ENCODE peak calls at places on chromosomes 6 and 20, in ten cellular contexts. X is A549, D is HCT116, R is GM12878, M is WTC11, W is K562, S is SK-N-SH, Q is HepG2, V is H1, O is endothelial cell of umbilical vein. G is an unnamed sample.

GRCh38 chr6:2259002-2259494 is 13.6 kb upstream of the GMDS start:
- DNase-seq in X (no peak), V (no peak), R (no peak), O (no peak), Q (peak), S (no peak), M (no peak), D (no peak), W (no peak), G (no peak)

GRCh38 chr6:168822376-168822775 is 381.4 kb downstream of the SMOC2 start:
- DNase-seq in S (no peak), D (no peak), X (no peak), R (no peak), M (no peak), V (no peak), O (no peak), W (no peak), Q (no peak), G (no peak)

GRCh38 chr6:167762259-167762962 is 64.3 kb upstream of the AFDN start:
- DNase-seq in S (no peak), D (no peak), O (no peak), W (no peak), Q (peak), M (no peak), V (no peak), X (no peak), R (no peak), G (no peak)

GRCh38 chr6:108897371-108897770 is 49.1 kb downstream of the ARMC2 start:
- DNase-seq in M (no peak), O (peak), Q (no peak), R (no peak), W (no peak), X (no peak), S (no peak), V (no peak), D (peak), G (no peak)

GRCh38 chr6:113856571-113857564 is at the start of gene MARCKS:
- DNase-seq in X (peak), D (peak), O (peak), W (peak), M (peak), S (peak), Q (peak), V (no peak), R (no peak), G (peak)

GRCh38 chr6:38824243-38824894 is 109.3 kb downstream of the DNAH8 start:
- DNase-seq in D (no peak), O (no peak), R (no peak), Q (no peak), X (no peak), S (no peak), W (no peak), V (no peak), M (no peak), G (no peak)

GRCh38 chr6:110554966-110555460 is 78.6 kb upstream of the SLC22A16 start:
- DNase-seq in R (no peak), Q (peak), O (no peak), W (no peak), V (no peak), S (no peak), M (no peak), D (no peak), X (no peak), G (no peak)

GRCh38 chr20:57410398-57411323 is 19.5 kb downstream of the RBM38 start:
- DNase-seq in Q (no peak), M (no peak), V (no peak), D (no peak), R (no peak), O (no peak), X (no peak), W (no peak), S (no peak), G (no peak)

GRCh38 chr6:4012826-4013225 is 66.1 kb downstream of the FAM217A start:
- DNase-seq in V (no peak), O (no peak), Q (no peak), R (no peak), W (no peak), M (no peak), X (no peak), S (no peak), D (no peak), G (no peak)

GRCh38 chr20:45888681-45889080 is 1.3 kb upstream of the SPATA25 start:
- DNase-seq in S (no peak), R (no peak), Q (no peak), D (no peak), M (no peak), X (no peak), V (no peak), O (no peak), W (no peak), G (no peak)

GRCh38 chr6:55578537-55579363 is at the start of gene HMGCLL1:
- DNase-seq in D (no peak), S (peak), V (peak), M (peak), Q (no peak), O (peak), R (no peak), W (no peak), X (peak), G (no peak)

GRCh38 chr20:14925286-14925685 is 587.9 kb upstream of the FLRT3 start:
- DNase-seq in Q (no peak), X (no peak), O (peak), R (no peak), V (no peak), D (no peak), S (no peak), M (no peak), W (no peak), G (no peak)

GRCh38 chr6:142332393-142333080 is 30.7 kb downstream of the ADGRG6 start:
- DNase-seq in S (no peak), X (no peak), M (no peak), W (no peak), O (peak), R (no peak), Q (no peak), V (no peak), D (no peak), G (no peak)

GRCh38 chr20:44955270-44955669 is 4.9 kb downstream of the TOMM34 start:
- DNase-seq in M (no peak), V (no peak), R (no peak), X (no peak), D (no peak), O (no peak), W (no peak), Q (no peak), S (no peak), G (no peak)

GRCh38 chr6:41758641-41759035 is 11.4 kb upstream of the PGC start:
- DNase-seq in M (no peak), W (no peak), S (no peak), V (no peak), R (no peak), O (no peak), D (no peak), X (no peak), Q (no peak), G (no peak)

GRCh38 chr6:159969921-159970320 is 1.0 kb downstream of the IGF2R start:
- DNase-seq in S (peak), R (no peak), W (peak), O (peak), X (peak), M (peak), V (no peak), D (peak), Q (peak), G (peak)

GRCh38 chr20:44714701-44715494 is at the start of gene CCN5:
- DNase-seq in S (peak), O (peak), D (peak), M (no peak), R (no peak), X (peak), W (peak), Q (peak), V (no peak), G (peak)

GRCh38 chr6:135018057-135018456 is 36.6 kb downstream of the HBS1L start:
- DNase-seq in S (no peak), R (no peak), X (no peak), D (no peak), W (no peak), M (no peak), O (no peak), V (no peak), Q (no peak), G (no peak)

GRCh38 chr6:116512709-116513108 is 1.3 kb downstream of the CALHM5 start:
- DNase-seq in R (no peak), Q (no peak), M (no peak), D (no peak), V (no peak), X (no peak), W (no peak), S (no peak), O (peak), G (no peak)

GRCh38 chr6:170024940-170025339 is 265.9 kb downstream of the DLL1 start:
- DNase-seq in R (no peak), O (no peak), S (peak), D (no peak), M (no peak), X (no peak), W (no peak), Q (no peak), V (no peak), G (no peak)

GRCh38 chr6:137277971-137278602 is 58.9 kb upstream of the IFNGR1 start:
- DNase-seq in O (peak), D (peak), Q (peak), S (no peak), W (no peak), M (peak), V (peak), R (no peak), X (peak), G (no peak)
- TF ChIP-seq MAX in O (no peak), D (peak), Q (no peak), S (no peak), W (no peak), M (no peak), V (no peak), R (no peak), X (no peak), G (no peak)

DNA sequence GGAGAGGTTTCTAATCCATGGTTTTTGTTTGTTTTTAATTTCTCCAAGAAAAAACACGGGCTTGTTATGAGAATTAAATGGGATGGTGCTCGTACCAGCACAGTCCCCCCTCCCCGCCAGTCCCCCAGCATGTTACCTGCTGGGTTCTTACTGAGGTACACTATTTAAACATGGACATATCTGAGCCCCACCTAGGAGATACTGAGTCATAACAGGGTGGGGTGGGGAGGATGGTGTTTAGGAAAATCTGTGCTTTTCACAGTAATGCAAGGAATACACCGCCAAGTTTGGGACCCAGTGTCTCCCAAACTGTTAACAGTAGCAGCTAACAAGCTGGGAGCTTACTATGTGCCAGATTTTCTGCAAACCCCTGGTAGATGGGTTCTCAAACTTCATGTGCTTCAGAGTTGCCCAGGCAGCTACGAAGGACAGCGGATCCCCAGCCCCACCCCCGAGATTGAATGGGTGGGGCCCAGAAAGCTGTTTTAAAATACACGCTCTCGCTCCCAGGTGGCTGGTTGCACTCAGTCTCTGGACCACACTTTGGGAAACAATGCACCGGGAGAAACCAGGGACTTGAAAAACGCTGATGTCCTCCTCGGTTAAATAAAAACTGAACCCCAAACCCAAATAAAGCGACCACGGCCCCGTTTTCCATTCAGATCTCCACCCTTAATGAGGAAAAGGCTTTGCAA is 995 bp downstream of the ZFP64 start:
- DNase-seq in S (peak), X (peak), R (no peak), V (no peak), M (no peak), D (peak), O (peak), W (peak), Q (peak), G (peak)
- TF ChIP-seq MAX in S (no peak), X (no peak), R (peak), V (no peak), M (no peak), D (no peak), O (no peak), W (no peak), Q (no peak), G (no peak)

GRCh38 chr20:30168025-30168799 is 1089.3 kb upstream of the DEFB115 start:
- DNase-seq in S (peak), R (no peak), V (no peak), X (no peak), O (no peak), D (no peak), W (no peak), M (no peak), Q (no peak), G (no peak)
- TF ChIP-seq MAX in S (no peak), R (no peak), V (no peak), X (no peak), O (no peak), D (no peak), W (no peak), M (no peak), Q (no peak), G (no peak)

GRCh38 chr6:91678679-91679078 is 1091.8 kb upstream of the MAP3K7 start:
- DNase-seq in Q (no peak), D (no peak), S (no peak), M (no peak), W (no peak), R (no peak), O (no peak), X (no peak), V (no peak), G (no peak)
- TF ChIP-seq MAX in Q (no peak), D (no peak), S (no peak), M (no peak), W (no peak), R (no peak), O (no peak), X (no peak), V (no peak), G (no peak)